ENCODE peak calls at places on chromosomes 4 and X, in seven cellular contexts. One of them, this sample, is unnamed.

GRCh38 chr4:10095296-10095991 is 21.2 kb downstream of the WDR1 start:
- DNase-seq in pancreas: no peak
- DNase-seq in bronchial epithelial cell: no peak
- DNase-seq in GM06990: no peak
- DNase-seq in ovary: no peak
- DNase-seq in AG10803: no peak
- DNase-seq in prostate gland: no peak
- DNase-seq in this sample: no peak

GRCh38 chr4:159355456-159355855 is 252.6 kb downstream of the RAPGEF2 start:
- DNase-seq in pancreas: no peak
- DNase-seq in bronchial epithelial cell: no peak
- DNase-seq in GM06990: no peak
- DNase-seq in ovary: no peak
- DNase-seq in AG10803: no peak
- DNase-seq in prostate gland: no peak
- DNase-seq in this sample: no peak

GRCh38 chrX:74018253-74018652 is 285.7 kb upstream of the ZCCHC13 start:
- DNase-seq in pancreas: no peak
- DNase-seq in bronchial epithelial cell: no peak
- DNase-seq in GM06990: no peak
- DNase-seq in ovary: no peak
- DNase-seq in AG10803: no peak
- DNase-seq in prostate gland: no peak
- DNase-seq in this sample: no peak

GRCh38 chrX:106302304-106302703 is 134.2 kb downstream of the PWWP3B start:
- DNase-seq in pancreas: no peak
- DNase-seq in bronchial epithelial cell: peak
- DNase-seq in GM06990: no peak
- DNase-seq in ovary: no peak
- DNase-seq in AG10803: peak
- DNase-seq in prostate gland: no peak
- DNase-seq in this sample: no peak

GRCh38 chr4:164779080-164779479 is 25.1 kb downstream of the SMIM31 start:
- DNase-seq in pancreas: no peak
- DNase-seq in bronchial epithelial cell: no peak
- DNase-seq in GM06990: no peak
- DNase-seq in ovary: no peak
- DNase-seq in AG10803: peak
- DNase-seq in prostate gland: no peak
- DNase-seq in this sample: peak

GRCh38 chr4:152606800-152607577 is 71.1 kb upstream of the FBXW7 start:
- DNase-seq in pancreas: no peak
- DNase-seq in bronchial epithelial cell: no peak
- DNase-seq in GM06990: no peak
- DNase-seq in ovary: no peak
- DNase-seq in AG10803: no peak
- DNase-seq in prostate gland: no peak
- DNase-seq in this sample: no peak

GRCh38 chr4:153023692-153024394 is 87.7 kb downstream of the FHDC1 start:
- DNase-seq in pancreas: no peak
- DNase-seq in bronchial epithelial cell: peak
- DNase-seq in GM06990: no peak
- DNase-seq in ovary: no peak
- DNase-seq in AG10803: no peak
- DNase-seq in prostate gland: peak
- DNase-seq in this sample: no peak

GRCh38 chrX:113048896-113049295 is 208.3 kb upstream of the AMOT start:
- DNase-seq in pancreas: no peak
- DNase-seq in bronchial epithelial cell: peak
- DNase-seq in GM06990: no peak
- DNase-seq in ovary: no peak
- DNase-seq in AG10803: no peak
- DNase-seq in prostate gland: no peak
- DNase-seq in this sample: no peak

GRCh38 chr4:142202404-142203332 is 566.3 kb downstream of the IL15 start:
- DNase-seq in pancreas: no peak
- DNase-seq in bronchial epithelial cell: no peak
- DNase-seq in GM06990: peak
- DNase-seq in ovary: no peak
- DNase-seq in AG10803: no peak
- DNase-seq in prostate gland: no peak
- DNase-seq in this sample: no peak

GRCh38 chr4:168615294-168615693 is 118.4 kb downstream of the PALLD start:
- DNase-seq in pancreas: no peak
- DNase-seq in bronchial epithelial cell: no peak
- DNase-seq in GM06990: no peak
- DNase-seq in ovary: no peak
- DNase-seq in AG10803: peak
- DNase-seq in prostate gland: no peak
- DNase-seq in this sample: peak

GRCh38 chrX:20056704-20057103 is 60.0 kb downstream of the MAP7D2 start:
- DNase-seq in pancreas: no peak
- DNase-seq in bronchial epithelial cell: peak
- DNase-seq in GM06990: no peak
- DNase-seq in ovary: no peak
- DNase-seq in AG10803: no peak
- DNase-seq in prostate gland: peak
- DNase-seq in this sample: no peak

GRCh38 chr4:184831153-184831552 is 5.4 kb upstream of the ACSL1 start:
- DNase-seq in pancreas: no peak
- DNase-seq in bronchial epithelial cell: peak
- DNase-seq in GM06990: no peak
- DNase-seq in ovary: no peak
- DNase-seq in AG10803: no peak
- DNase-seq in prostate gland: no peak
- DNase-seq in this sample: no peak

GRCh38 chrX:109409181-109409580 is 72.7 kb downstream of the GUCY2F start:
- DNase-seq in pancreas: no peak
- DNase-seq in bronchial epithelial cell: no peak
- DNase-seq in GM06990: no peak
- DNase-seq in ovary: no peak
- DNase-seq in AG10803: no peak
- DNase-seq in prostate gland: no peak
- DNase-seq in this sample: no peak

GRCh38 chr4:106583108-106583507 is 214.5 kb upstream of the GIMD1 start:
- DNase-seq in pancreas: no peak
- DNase-seq in bronchial epithelial cell: no peak
- DNase-seq in GM06990: no peak
- DNase-seq in ovary: no peak
- DNase-seq in AG10803: no peak
- DNase-seq in prostate gland: no peak
- DNase-seq in this sample: no peak

GRCh38 chr4:7076694-7077082 is 8.8 kb upstream of the GRPEL1 start:
- DNase-seq in pancreas: no peak
- DNase-seq in bronchial epithelial cell: no peak
- DNase-seq in GM06990: no peak
- DNase-seq in ovary: no peak
- DNase-seq in AG10803: no peak
- DNase-seq in prostate gland: no peak
- DNase-seq in this sample: no peak

GRCh38 chr4:102492531-102493241 is 8.5 kb upstream of the NFKB1 start:
- DNase-seq in pancreas: no peak
- DNase-seq in bronchial epithelial cell: peak
- DNase-seq in GM06990: no peak
- DNase-seq in ovary: no peak
- DNase-seq in AG10803: no peak
- DNase-seq in prostate gland: no peak
- DNase-seq in this sample: no peak

GRCh38 chrX:119468186-119468929 is at the start of gene SLC25A5:
- DNase-seq in pancreas: peak
- DNase-seq in bronchial epithelial cell: peak
- DNase-seq in GM06990: peak
- DNase-seq in ovary: peak
- DNase-seq in AG10803: peak
- DNase-seq in prostate gland: peak
- DNase-seq in this sample: no peak

GRCh38 chr4:134935320-134935719 is 733.7 kb upstream of the PABPC4L start:
- DNase-seq in pancreas: no peak
- DNase-seq in bronchial epithelial cell: peak
- DNase-seq in GM06990: no peak
- DNase-seq in ovary: no peak
- DNase-seq in AG10803: no peak
- DNase-seq in prostate gland: no peak
- DNase-seq in this sample: no peak

GRCh38 chrX:119155416-119156035 is 27.9 kb upstream of the KIAA1210 start:
- DNase-seq in pancreas: no peak
- DNase-seq in bronchial epithelial cell: peak
- DNase-seq in GM06990: no peak
- DNase-seq in ovary: no peak
- DNase-seq in AG10803: peak
- DNase-seq in prostate gland: no peak
- DNase-seq in this sample: no peak

GRCh38 chr4:109803924-109804571 is 2.2 kb upstream of the CFI start:
- DNase-seq in pancreas: no peak
- DNase-seq in bronchial epithelial cell: peak
- DNase-seq in GM06990: no peak
- DNase-seq in ovary: no peak
- DNase-seq in AG10803: peak
- DNase-seq in prostate gland: peak
- DNase-seq in this sample: peak
- TF ChIP-seq CTCF in pancreas: peak
- TF ChIP-seq CTCF in bronchial epithelial cell: peak
- TF ChIP-seq CTCF in GM06990: peak
- TF ChIP-seq CTCF in ovary: no peak
- TF ChIP-seq CTCF in AG10803: peak
- TF ChIP-seq CTCF in prostate gland: peak
- TF ChIP-seq CTCF in this sample: peak

GRCh38 chr4:8270912-8271815 is 1.6 kb downstream of the HTRA3 start:
- DNase-seq in pancreas: peak
- DNase-seq in bronchial epithelial cell: no peak
- DNase-seq in GM06990: no peak
- DNase-seq in ovary: peak
- DNase-seq in AG10803: no peak
- DNase-seq in prostate gland: no peak
- DNase-seq in this sample: no peak

GRCh38 chr4:8268901-8269534 is 536 bp upstream of the HTRA3 start:
- DNase-seq in pancreas: no peak
- DNase-seq in bronchial epithelial cell: no peak
- DNase-seq in GM06990: no peak
- DNase-seq in ovary: no peak
- DNase-seq in AG10803: no peak
- DNase-seq in prostate gland: no peak
- DNase-seq in this sample: no peak

GRCh38 chr4:8268211-8268610 is 1.3 kb upstream of the HTRA3 start:
- DNase-seq in pancreas: no peak
- DNase-seq in bronchial epithelial cell: no peak
- DNase-seq in GM06990: no peak
- DNase-seq in ovary: no peak
- DNase-seq in AG10803: no peak
- DNase-seq in prostate gland: no peak
- DNase-seq in this sample: no peak

GRCh38 chr4:8270418-8270771 is 841 bp downstream of the HTRA3 start:
- DNase-seq in pancreas: no peak
- DNase-seq in bronchial epithelial cell: no peak
- DNase-seq in GM06990: no peak
- DNase-seq in ovary: no peak
- DNase-seq in AG10803: no peak
- DNase-seq in prostate gland: no peak
- DNase-seq in this sample: no peak

GRCh38 chr4:8269535-8270417 is at the start of gene HTRA3:
- DNase-seq in pancreas: peak
- DNase-seq in bronchial epithelial cell: no peak
- DNase-seq in GM06990: no peak
- DNase-seq in ovary: peak
- DNase-seq in AG10803: no peak
- DNase-seq in prostate gland: no peak
- DNase-seq in this sample: no peak
- H3K4me3 ChIP-seq in pancreas: peak
- H3K4me3 ChIP-seq in bronchial epithelial cell: peak
- H3K4me3 ChIP-seq in GM06990: no peak
- H3K4me3 ChIP-seq in ovary: peak
- H3K4me3 ChIP-seq in AG10803: peak
- H3K4me3 ChIP-seq in prostate gland: peak
- H3K4me3 ChIP-seq in this sample: no peak

DNA sequence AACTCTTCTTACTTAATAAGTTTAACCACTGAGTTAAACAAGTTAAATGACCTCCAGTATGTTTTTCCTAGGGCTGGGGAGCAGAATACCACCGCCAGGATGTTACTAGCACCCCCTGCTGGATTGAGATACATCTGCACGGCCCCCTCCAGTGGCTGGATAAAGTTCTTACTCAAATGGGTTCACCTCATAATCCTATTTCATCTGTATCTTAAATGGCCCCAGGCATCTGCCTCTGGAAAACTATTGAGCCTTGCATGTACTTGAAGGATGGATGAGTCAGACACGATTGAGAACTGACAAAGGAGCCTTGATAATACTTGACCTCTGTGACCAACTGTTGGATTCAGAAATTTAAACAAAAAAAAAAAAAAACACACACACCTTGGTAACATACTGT is 61.5 kb upstream of the MMAA start:
- DNase-seq in pancreas: peak
- DNase-seq in bronchial epithelial cell: peak
- DNase-seq in GM06990: no peak
- DNase-seq in ovary: no peak
- DNase-seq in AG10803: peak
- DNase-seq in prostate gland: peak
- DNase-seq in this sample: peak
- TF ChIP-seq CTCF in pancreas: peak
- TF ChIP-seq CTCF in bronchial epithelial cell: peak
- TF ChIP-seq CTCF in GM06990: peak
- TF ChIP-seq CTCF in ovary: peak
- TF ChIP-seq CTCF in AG10803: peak
- TF ChIP-seq CTCF in prostate gland: peak
- TF ChIP-seq CTCF in this sample: peak

GRCh38 chrX:39821011-39821708 is 276.6 kb downstream of the BCOR start:
- DNase-seq in pancreas: peak
- DNase-seq in bronchial epithelial cell: no peak
- DNase-seq in GM06990: no peak
- DNase-seq in ovary: peak
- DNase-seq in AG10803: peak
- DNase-seq in prostate gland: no peak
- DNase-seq in this sample: no peak
- H3K4me3 ChIP-seq in pancreas: peak
- H3K4me3 ChIP-seq in bronchial epithelial cell: peak
- H3K4me3 ChIP-seq in GM06990: peak
- H3K4me3 ChIP-seq in ovary: peak
- H3K4me3 ChIP-seq in AG10803: peak
- H3K4me3 ChIP-seq in prostate gland: peak
- H3K4me3 ChIP-seq in this sample: peak

GRCh38 chrX:81120936-81121351 is 80.8 kb downstream of the HMGN5 start:
- DNase-seq in pancreas: peak
- DNase-seq in bronchial epithelial cell: peak
- DNase-seq in GM06990: peak
- DNase-seq in ovary: no peak
- DNase-seq in AG10803: peak
- DNase-seq in prostate gland: peak
- DNase-seq in this sample: no peak
- TF ChIP-seq CTCF in pancreas: peak
- TF ChIP-seq CTCF in bronchial epithelial cell: peak
- TF ChIP-seq CTCF in GM06990: peak
- TF ChIP-seq CTCF in ovary: no peak
- TF ChIP-seq CTCF in AG10803: peak
- TF ChIP-seq CTCF in prostate gland: peak
- TF ChIP-seq CTCF in this sample: peak

DNA sequence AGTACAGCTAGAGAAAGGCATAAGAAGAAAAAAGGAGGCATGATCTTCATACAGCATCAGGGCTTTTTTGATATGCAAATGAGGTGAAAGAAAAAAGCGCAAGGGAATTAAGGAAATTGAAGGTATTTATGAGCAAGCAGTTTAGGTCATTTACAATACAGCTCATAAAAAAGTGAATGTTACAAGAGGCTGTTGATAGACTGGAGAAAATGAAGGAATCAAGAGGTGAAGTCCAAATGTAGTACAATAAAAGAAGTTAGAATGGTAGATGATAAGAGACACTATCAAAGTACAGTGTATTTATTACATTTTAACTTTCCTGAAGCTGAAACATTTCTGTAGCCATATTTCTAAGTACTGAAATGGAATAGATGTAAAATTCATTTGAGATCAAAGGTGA is 1349.5 kb downstream of the ADGRL3 start:
- DNase-seq in pancreas: no peak
- DNase-seq in bronchial epithelial cell: no peak
- DNase-seq in GM06990: no peak
- DNase-seq in ovary: no peak
- DNase-seq in AG10803: no peak
- DNase-seq in prostate gland: no peak
- DNase-seq in this sample: no peak
- H3K4me3 ChIP-seq in pancreas: no peak
- H3K4me3 ChIP-seq in bronchial epithelial cell: no peak
- H3K4me3 ChIP-seq in GM06990: no peak
- H3K4me3 ChIP-seq in ovary: no peak
- H3K4me3 ChIP-seq in AG10803: no peak
- H3K4me3 ChIP-seq in prostate gland: no peak
- H3K4me3 ChIP-seq in this sample: no peak